ENCODE peak calls at places on chromosomes 5 and 9, in seven cellular contexts. N, H, Y, C, R, T and F are unnamed samples.

GRCh38 chr9:95516221-95516735 is 493 bp downstream of the PTCH1 start:
- DNase-seq in N (no peak), H (no peak), Y (no peak), C (peak), R (peak), T (no peak), F (no peak)

GRCh38 chr5:44993286-44993685 is 184.5 kb downstream of the MRPS30 start:
- DNase-seq in N (no peak), H (no peak), Y (no peak), C (no peak), R (no peak), T (no peak), F (no peak)

GRCh38 chr5:40441733-40442132 is 238.0 kb upstream of the PTGER4 start:
- DNase-seq in N (no peak), H (no peak), Y (no peak), C (peak), R (no peak), T (no peak), F (no peak)

GRCh38 chr5:154575869-154576806 is 98.1 kb upstream of the HAND1 start:
- DNase-seq in N (peak), H (no peak), Y (no peak), C (peak), R (peak), T (no peak), F (no peak)

GRCh38 chr5:81922790-81923398 is 48.9 kb upstream of the ATG10 start:
- DNase-seq in N (no peak), H (no peak), Y (no peak), C (no peak), R (peak), T (no peak), F (no peak)

GRCh38 chr9:81456431-81456970 is 232.8 kb downstream of the TLE1 start:
- DNase-seq in N (no peak), H (no peak), Y (no peak), C (no peak), R (no peak), T (no peak), F (no peak)

GRCh38 chr5:1052641-1053390 is 44.2 kb downstream of the NKD2 start:
- DNase-seq in N (peak), H (peak), Y (no peak), C (no peak), R (no peak), T (no peak), F (no peak)

GRCh38 chr9:76027426-76027825 is 137.0 kb downstream of the PCSK5 start:
- DNase-seq in N (no peak), H (no peak), Y (no peak), C (peak), R (no peak), T (no peak), F (no peak)

GRCh38 chr5:125317546-125317995 is 571.1 kb upstream of the ZNF608 start:
- DNase-seq in N (no peak), H (no peak), Y (no peak), C (no peak), R (no peak), T (no peak), F (no peak)

GRCh38 chr5:131782717-131783116 is 14.1 kb downstream of the FNIP1 start:
- DNase-seq in N (no peak), H (no peak), Y (no peak), C (no peak), R (no peak), T (no peak), F (no peak)

GRCh38 chr5:169923988-169924387 is 56.3 kb downstream of the INSYN2B start:
- DNase-seq in N (no peak), H (no peak), Y (no peak), C (no peak), R (no peak), T (no peak), F (no peak)

GRCh38 chr9:123135458-123135857 is 102.0 kb downstream of the GPR21 start:
- DNase-seq in N (peak), H (no peak), Y (no peak), C (peak), R (no peak), T (no peak), F (no peak)

GRCh38 chr5:122805481-122805880 is 30.6 kb downstream of the SNX2 start:
- DNase-seq in N (no peak), H (no peak), Y (no peak), C (no peak), R (no peak), T (no peak), F (peak)

GRCh38 chr5:148585988-148586387 is 68.3 kb downstream of the HTR4 start:
- DNase-seq in N (no peak), H (no peak), Y (no peak), C (no peak), R (no peak), T (no peak), F (no peak)

GRCh38 chr5:80035839-80036238 is 691 bp downstream of the THBS4 start:
- DNase-seq in N (no peak), H (no peak), Y (no peak), C (no peak), R (no peak), T (no peak), F (no peak)

GRCh38 chr5:80033513-80033912 is 1.6 kb upstream of the THBS4 start:
- DNase-seq in N (no peak), H (no peak), Y (no peak), C (no peak), R (no peak), T (no peak), F (no peak)

GRCh38 chr5:80034559-80034958 is 589 bp upstream of the THBS4 start:
- DNase-seq in N (no peak), H (no peak), Y (no peak), C (no peak), R (no peak), T (no peak), F (no peak)

GRCh38 chr5:80036621-80037020 is 1.5 kb downstream of the THBS4 start:
- DNase-seq in N (no peak), H (no peak), Y (no peak), C (no peak), R (no peak), T (no peak), F (no peak)

GRCh38 chr5:80034962-80035821 is at the start of gene THBS4:
- DNase-seq in N (no peak), H (peak), Y (no peak), C (no peak), R (peak), T (no peak), F (no peak)
- H3K4me3 ChIP-seq in N (no peak), H (peak), Y (no peak), C (no peak), R (peak), T (peak), F (no peak)

GRCh38 chr5:179281688-179282087 is 63.6 kb downstream of the ADAMTS2 start:
- DNase-seq in N (no peak), H (no peak), Y (no peak), C (no peak), R (no peak), T (no peak), F (no peak)

GRCh38 chr5:179285236-179285635 is 60.0 kb downstream of the ADAMTS2 start:
- DNase-seq in N (no peak), H (peak), Y (no peak), C (no peak), R (peak), T (no peak), F (no peak)

GRCh38 chr5:179287071-179287470 is 58.2 kb downstream of the ADAMTS2 start:
- DNase-seq in N (no peak), H (no peak), Y (no peak), C (no peak), R (no peak), T (no peak), F (no peak)

GRCh38 chr5:179287631-179288030 is 57.6 kb downstream of the ADAMTS2 start:
- DNase-seq in N (no peak), H (no peak), Y (no peak), C (no peak), R (no peak), T (no peak), F (no peak)

DNA sequence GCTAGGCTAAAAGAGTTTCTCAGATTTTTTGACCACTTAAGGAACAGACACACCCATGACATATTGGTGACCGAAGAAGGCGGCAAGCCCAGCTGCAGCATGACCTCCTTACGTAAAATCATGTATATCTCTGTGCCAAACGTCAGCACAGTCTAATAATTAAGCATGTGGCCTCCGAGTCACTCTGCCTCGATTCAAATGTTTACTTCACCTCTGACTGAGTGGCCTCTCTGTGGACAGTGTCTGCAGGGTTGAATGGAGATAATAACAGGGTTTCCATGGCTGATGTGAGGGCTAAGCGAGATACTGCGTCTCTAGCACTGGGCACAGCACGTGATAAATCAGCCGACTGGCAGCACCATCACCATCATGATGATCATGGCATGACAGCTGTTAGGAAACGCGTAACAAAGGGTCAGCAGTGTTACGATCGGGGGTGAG is 60.5 kb downstream of the ADAMTS2 start:
- DNase-seq in N (no peak), H (no peak), Y (no peak), C (no peak), R (no peak), T (no peak), F (no peak)
- H3K4me3 ChIP-seq in N (no peak), H (peak), Y (no peak), C (no peak), R (no peak), T (no peak), F (no peak)

GRCh38 chr9:136667940-136668760 is 5.4 kb downstream of the EGFL7 start:
- DNase-seq in N (no peak), H (no peak), Y (no peak), C (no peak), R (no peak), T (no peak), F (no peak)

GRCh38 chr9:136665704-136666363 is 3.1 kb downstream of the EGFL7 start:
- DNase-seq in N (no peak), H (no peak), Y (no peak), C (no peak), R (peak), T (no peak), F (no peak)

GRCh38 chr9:136668983-136669790 is 6.5 kb downstream of the EGFL7 start:
- DNase-seq in N (no peak), H (no peak), Y (no peak), C (no peak), R (no peak), T (no peak), F (no peak)

GRCh38 chr9:136666364-136667216 is 3.9 kb downstream of the EGFL7 start:
- DNase-seq in N (no peak), H (no peak), Y (no peak), C (no peak), R (peak), T (no peak), F (no peak)

DNA sequence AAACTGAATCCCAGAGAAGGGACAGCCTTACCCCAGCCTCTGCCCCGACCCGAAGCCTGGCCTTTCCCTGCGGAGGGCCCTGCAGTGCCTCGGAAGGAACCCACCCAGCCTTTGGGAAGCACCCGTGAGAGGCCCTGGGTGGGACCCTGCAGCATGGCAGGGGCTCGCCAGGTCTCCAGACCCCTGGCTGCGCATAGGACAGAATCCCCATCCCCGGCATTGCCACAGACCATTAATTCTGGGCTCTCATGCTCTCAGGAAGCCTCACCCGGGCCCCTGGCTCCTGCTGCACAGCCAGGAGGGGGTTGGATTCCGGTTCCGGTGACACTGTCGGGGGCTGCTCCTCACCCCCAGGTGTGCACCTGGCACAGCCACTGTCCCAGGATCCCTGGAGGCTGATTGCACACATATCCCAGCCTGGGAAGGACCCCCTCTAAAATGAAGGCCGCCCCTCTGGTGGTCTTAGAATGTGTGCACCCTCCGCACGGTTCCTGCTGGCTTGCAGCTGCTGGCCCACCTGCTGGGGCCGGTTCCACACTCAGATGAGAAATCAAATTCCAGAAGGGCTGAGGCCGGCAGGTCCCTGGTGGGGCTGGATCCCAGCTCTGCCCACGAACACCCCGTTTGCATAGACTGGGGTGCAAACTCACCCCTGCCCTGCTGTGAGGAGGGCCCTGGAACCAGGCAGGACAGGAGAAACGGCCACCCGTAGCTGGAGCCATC is 4.7 kb downstream of the EGFL7 start:
- DNase-seq in N (no peak), H (no peak), Y (no peak), C (no peak), R (no peak), T (no peak), F (no peak)
- H3K4me3 ChIP-seq in N (no peak), H (peak), Y (no peak), C (no peak), R (no peak), T (peak), F (no peak)

GRCh38 chr9:5437254-5438216 is at the start of gene PLGRKT:
- DNase-seq in N (peak), H (peak), Y (peak), C (peak), R (peak), T (peak), F (no peak)

GRCh38 chr9:5441043-5441442 is 3.3 kb upstream of the PLGRKT start:
- DNase-seq in N (no peak), H (no peak), Y (peak), C (no peak), R (no peak), T (no peak), F (no peak)

GRCh38 chr9:5440426-5440825 is 2.7 kb upstream of the PLGRKT start:
- DNase-seq in N (no peak), H (no peak), Y (no peak), C (no peak), R (no peak), T (no peak), F (no peak)

GRCh38 chr9:5436441-5436840 is 1.3 kb downstream of the PLGRKT start:
- DNase-seq in N (no peak), H (no peak), Y (no peak), C (no peak), R (no peak), T (no peak), F (no peak)

DNA sequence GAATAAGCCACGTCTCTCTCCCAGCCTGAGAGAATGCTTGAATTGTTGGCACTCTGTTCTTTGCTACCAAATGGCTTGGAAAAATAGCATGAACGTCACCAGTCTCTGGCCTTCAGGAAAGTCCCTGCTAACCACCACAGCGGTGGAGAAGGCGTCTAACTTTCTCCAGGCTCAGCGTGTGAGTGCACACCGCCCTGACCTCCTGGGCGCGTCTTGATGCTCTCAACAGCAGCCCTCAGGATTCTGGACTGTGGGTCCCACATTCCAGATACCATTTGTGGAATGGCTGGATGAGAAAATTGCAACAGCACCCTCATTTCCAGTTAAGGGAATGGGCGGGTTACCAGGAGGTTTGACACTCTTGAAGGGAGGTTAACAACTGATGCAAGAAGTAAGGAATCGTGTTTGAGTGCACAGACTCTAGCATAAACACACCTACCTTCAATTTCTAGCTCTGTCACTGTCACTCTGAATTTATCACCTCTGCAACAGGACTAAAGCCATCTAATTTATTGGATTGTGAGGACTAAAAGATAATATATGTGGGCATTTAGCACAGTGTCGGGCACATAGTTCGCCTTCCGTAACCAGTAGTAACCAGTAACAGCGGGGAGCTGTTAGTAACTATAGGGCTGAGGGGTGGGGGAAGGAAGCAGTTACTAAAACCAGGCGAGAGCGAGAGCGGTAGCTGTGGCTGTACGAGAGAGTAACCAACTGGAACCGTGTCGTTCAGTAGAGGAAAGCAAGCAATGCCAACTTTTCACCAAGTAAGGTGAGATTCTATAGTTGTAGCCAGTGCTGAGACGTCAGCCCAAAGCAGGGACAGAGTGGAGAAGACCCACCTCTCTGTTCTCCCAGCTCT is 807 bp upstream of the PLGRKT start:
- DNase-seq in N (peak), H (no peak), Y (no peak), C (peak), R (no peak), T (no peak), F (no peak)
- H3K4me3 ChIP-seq in N (peak), H (peak), Y (peak), C (peak), R (peak), T (peak), F (peak)

GRCh38 chr5:66960373-66961137 is 236.0 kb downstream of the CD180 start:
- DNase-seq in N (no peak), H (no peak), Y (no peak), C (no peak), R (peak), T (no peak), F (no peak)
- H3K4me3 ChIP-seq in N (no peak), H (no peak), Y (peak), C (no peak), R (peak), T (no peak), F (peak)

DNA sequence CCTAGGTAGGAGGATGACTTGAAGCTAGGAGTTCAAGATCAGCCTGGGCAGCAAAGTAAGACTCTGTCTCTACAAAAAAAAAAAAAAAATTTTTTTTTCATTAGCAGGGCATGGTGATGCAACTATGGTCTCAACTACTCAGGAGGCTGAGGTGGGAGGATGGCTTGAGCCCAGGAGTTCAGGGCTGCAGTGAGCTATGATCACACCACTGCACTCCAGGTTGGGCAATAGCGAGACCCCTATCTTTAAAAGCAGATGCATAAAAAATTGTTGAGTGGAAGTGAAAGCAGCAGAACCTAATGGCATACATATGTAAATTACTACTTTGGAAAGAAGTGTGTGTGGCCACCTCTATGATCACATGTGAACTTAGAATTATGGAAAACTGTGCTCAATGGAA is 56.8 kb downstream of the SIL1 start:
- DNase-seq in N (no peak), H (no peak), Y (no peak), C (no peak), R (no peak), T (no peak), F (no peak)
- H3K4me3 ChIP-seq in N (no peak), H (no peak), Y (no peak), C (no peak), R (no peak), T (no peak), F (no peak)

DNA sequence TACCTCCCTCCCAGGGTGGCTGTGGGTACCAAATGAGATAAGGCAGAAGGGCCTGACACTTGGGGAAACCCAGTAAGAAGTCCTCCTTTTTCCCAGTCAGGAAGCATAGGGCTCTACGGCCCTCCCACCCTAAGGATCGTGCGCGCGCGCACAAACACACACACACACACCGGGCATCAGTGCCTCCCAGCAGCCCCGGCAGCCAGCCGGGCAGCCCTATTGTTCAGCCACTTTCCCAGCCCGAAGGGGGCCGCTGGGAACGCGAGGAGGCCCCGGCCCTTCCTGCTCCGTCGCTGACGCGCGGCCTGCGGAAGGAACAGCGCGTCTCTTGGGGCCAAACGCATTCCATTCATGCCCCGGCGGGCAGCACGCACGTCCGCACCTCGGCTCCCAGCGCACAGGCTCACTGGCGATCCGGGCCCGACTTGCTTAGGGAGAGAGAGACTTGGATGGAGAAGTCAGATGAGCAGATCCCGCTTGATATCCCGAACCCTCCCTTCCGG is 22.6 kb downstream of the DUSP1 start:
- DNase-seq in N (no peak), H (peak), Y (no peak), C (no peak), R (no peak), T (no peak), F (no peak)
- H3K4me3 ChIP-seq in N (no peak), H (no peak), Y (no peak), C (no peak), R (no peak), T (no peak), F (no peak)

DNA sequence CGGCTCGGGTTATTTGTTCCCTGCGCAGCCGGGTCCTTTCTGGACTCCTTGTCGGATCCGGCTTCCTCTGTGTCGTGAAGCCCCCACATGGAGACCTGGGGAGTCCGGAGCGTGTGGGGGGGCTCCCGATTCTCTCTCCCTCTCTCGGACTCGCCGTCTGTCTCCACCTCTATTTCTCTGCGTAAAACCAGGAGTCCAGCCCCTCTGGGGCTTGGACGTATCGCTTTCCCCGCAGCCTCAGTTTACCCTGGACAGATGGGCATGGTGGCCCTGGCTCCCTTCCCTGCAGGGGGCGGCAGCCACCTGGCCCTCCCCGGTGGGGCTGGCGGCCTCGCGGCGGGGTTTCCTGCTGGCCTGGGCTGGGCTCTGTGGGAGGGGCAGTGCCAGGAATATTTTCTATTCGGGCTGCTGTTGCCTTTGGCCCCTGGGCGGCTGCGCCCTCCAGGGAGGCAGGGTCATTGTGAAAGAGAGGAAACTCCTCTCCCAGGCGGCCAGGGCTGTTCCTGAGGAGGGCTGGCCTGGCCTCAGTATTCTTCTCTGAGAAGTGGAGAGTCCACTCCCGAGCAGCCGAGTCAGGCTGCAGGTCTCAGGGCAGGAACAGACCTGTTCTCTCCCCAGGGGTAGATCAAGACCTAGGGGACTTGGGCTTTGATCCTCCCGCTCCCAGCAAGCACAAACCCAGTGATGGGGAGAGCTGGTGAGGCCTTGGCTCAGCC is 665 bp downstream of the ASS1 start:
- DNase-seq in N (no peak), H (peak), Y (no peak), C (no peak), R (no peak), T (no peak), F (no peak)
- H3K4me3 ChIP-seq in N (no peak), H (peak), Y (peak), C (peak), R (peak), T (peak), F (peak)

GRCh38 chr9:129558551-129559505 is 62.1 kb downstream of the C9orf50 start:
- DNase-seq in N (no peak), H (no peak), Y (no peak), C (no peak), R (peak), T (no peak), F (no peak)
- H3K4me3 ChIP-seq in N (no peak), H (no peak), Y (no peak), C (no peak), R (no peak), T (no peak), F (no peak)